ENCODE peak calls at places on chromosomes 6 and 20, in ten cellular contexts. F is endothelial cell of umbilical vein, I is fibroblast of lung, O is Karpas-422, M is astrocyte, Y is IMR-90, Q is SK-N-SH, G is mesenchymal stem cell, B is neuronal stem cell, N is GM23248. P is an unnamed sample. For H3K27me3, the result is how much of the 10 kb centered on the place peaks cover.

GRCh38 chr6:12163149-12163548 is 127.0 kb upstream of the EDN1 start:
- DNase-seq in Q (no peak), F (no peak), N (no peak), G (no peak), Y (no peak), M (no peak), I (no peak), B (no peak), O (no peak), P (no peak)

GRCh38 chr20:63167026-63167917 is 48.7 kb downstream of the YTHDF1 start:
- DNase-seq in G (no peak), Q (peak), F (no peak), N (peak), Y (no peak), O (no peak), M (no peak), B (no peak), I (no peak), P (no peak)

GRCh38 chr20:31693987-31694661 is 28.5 kb downstream of the BCL2L1 start:
- DNase-seq in I (no peak), O (no peak), Q (no peak), B (no peak), M (no peak), Y (no peak), G (no peak), N (no peak), F (no peak), P (no peak)

GRCh38 chr6:44012078-44012493 is 115.2 kb downstream of the MRPL14 start:
- DNase-seq in O (no peak), N (peak), G (peak), F (peak), I (peak), Y (peak), B (no peak), M (peak), Q (no peak), P (peak)

GRCh38 chr20:25318471-25319240 is 70.8 kb downstream of the PYGB start:
- DNase-seq in B (no peak), Y (no peak), Q (no peak), O (peak), F (no peak), M (no peak), G (no peak), I (no peak), N (no peak), P (no peak)

GRCh38 chr6:168823397-168824020 is 382.5 kb downstream of the SMOC2 start:
- DNase-seq in O (no peak), N (no peak), M (no peak), Y (no peak), B (peak), G (peak), Q (no peak), F (no peak), I (peak), P (no peak)

GRCh38 chr20:17678295-17678694 is 3.7 kb downstream of the RRBP1 start:
- DNase-seq in Y (no peak), N (no peak), M (no peak), G (peak), O (no peak), B (no peak), Q (no peak), F (no peak), I (no peak), P (no peak)

GRCh38 chr6:140059947-140060346 is 685.5 kb upstream of the CITED2 start:
- DNase-seq in N (peak), Q (no peak), I (peak), G (no peak), F (no peak), M (no peak), O (no peak), Y (peak), B (no peak), P (no peak)

GRCh38 chr6:99467509-99468106 is 42.5 kb upstream of the PNISR start:
- DNase-seq in I (peak), O (peak), Q (peak), B (peak), G (peak), M (peak), Y (peak), N (peak), F (peak), P (no peak)

GRCh38 chr6:136684483-136684882 is 107.8 kb downstream of the MAP3K5 start:
- DNase-seq in B (no peak), N (peak), I (no peak), O (no peak), F (no peak), M (no peak), Y (no peak), Q (no peak), G (no peak), P (no peak)

GRCh38 chr20:5127859-5128409 is 1.1 kb downstream of the CDS2 start:
- DNase-seq in O (no peak), F (no peak), N (peak), M (no peak), G (peak), Y (no peak), Q (peak), I (no peak), B (no peak), P (no peak)

GRCh38 chr6:90097357-90097756 is 199.3 kb downstream of the BACH2 start:
- DNase-seq in Q (no peak), F (no peak), I (peak), N (no peak), Y (no peak), O (no peak), M (peak), B (no peak), G (no peak), P (no peak)

GRCh38 chr6:112956696-112957525 is 609.8 kb downstream of the RFPL4B start:
- DNase-seq in M (peak), Y (peak), F (peak), Q (peak), I (peak), N (peak), O (no peak), B (no peak), G (peak), P (peak)

GRCh38 chr20:33062750-33063149 is 9.0 kb downstream of the BPIFB3 start:
- DNase-seq in Q (no peak), F (no peak), N (no peak), I (no peak), B (no peak), M (no peak), G (no peak), Y (no peak), O (no peak), P (no peak)

GRCh38 chr6:3209114-3210023 is 18.1 kb downstream of the TUBB2B start:
- DNase-seq in B (no peak), F (no peak), G (peak), M (peak), N (peak), I (peak), O (peak), Y (peak), Q (peak), P (peak)

GRCh38 chr6:4516206-4516605 is 260.0 kb upstream of the CDYL start:
- DNase-seq in Q (no peak), F (no peak), M (no peak), G (no peak), N (no peak), Y (no peak), I (no peak), B (no peak), O (no peak), P (no peak)

GRCh38 chr6:13794184-13794583 is 20.2 kb downstream of the MCUR1 start:
- DNase-seq in N (peak), Q (no peak), O (no peak), F (peak), G (peak), Y (peak), B (no peak), I (peak), M (peak), P (peak)

GRCh38 chr6:73064261-73064660 is 161.0 kb downstream of the KHDC1L start:
- DNase-seq in F (no peak), M (no peak), B (no peak), I (no peak), N (peak), G (no peak), O (no peak), Y (no peak), Q (no peak), P (no peak)

GRCh38 chr20:2304180-2304579 is 8.4 kb downstream of the TGM3 start:
- DNase-seq in Y (no peak), O (no peak), Q (no peak), I (no peak), M (no peak), N (no peak), F (no peak), G (no peak), B (no peak), P (no peak)

GRCh38 chr6:133895573-133896343 is 6.8 kb downstream of the TCF21 start:
- DNase-seq in G (peak), I (peak), M (no peak), Q (no peak), O (no peak), N (peak), B (peak), F (no peak), Y (no peak), P (no peak)

GRCh38 chr6:36594816-36595167 is 630 bp downstream of the SRSF3 start:
- DNase-seq in M (no peak), I (no peak), Y (no peak), N (peak), B (no peak), Q (no peak), O (no peak), F (no peak), G (no peak), P (no peak)

GRCh38 chr6:5468586-5468985 is 207.3 kb downstream of the FARS2 start:
- DNase-seq in I (peak), F (no peak), Y (no peak), Q (no peak), B (no peak), G (peak), M (no peak), O (no peak), N (peak), P (no peak)

GRCh38 chr6:16725145-16725864 is 36.0 kb downstream of the ATXN1 start:
- DNase-seq in I (peak), G (peak), B (no peak), M (peak), Q (no peak), O (no peak), N (peak), F (peak), Y (peak), P (peak)
- H2AFZ ChIP-seq in I (no peak), G (no peak), B (peak), M (no peak), Q (no peak), O (no peak), N (peak), F (peak), Y (no peak), P (no peak)

DNA sequence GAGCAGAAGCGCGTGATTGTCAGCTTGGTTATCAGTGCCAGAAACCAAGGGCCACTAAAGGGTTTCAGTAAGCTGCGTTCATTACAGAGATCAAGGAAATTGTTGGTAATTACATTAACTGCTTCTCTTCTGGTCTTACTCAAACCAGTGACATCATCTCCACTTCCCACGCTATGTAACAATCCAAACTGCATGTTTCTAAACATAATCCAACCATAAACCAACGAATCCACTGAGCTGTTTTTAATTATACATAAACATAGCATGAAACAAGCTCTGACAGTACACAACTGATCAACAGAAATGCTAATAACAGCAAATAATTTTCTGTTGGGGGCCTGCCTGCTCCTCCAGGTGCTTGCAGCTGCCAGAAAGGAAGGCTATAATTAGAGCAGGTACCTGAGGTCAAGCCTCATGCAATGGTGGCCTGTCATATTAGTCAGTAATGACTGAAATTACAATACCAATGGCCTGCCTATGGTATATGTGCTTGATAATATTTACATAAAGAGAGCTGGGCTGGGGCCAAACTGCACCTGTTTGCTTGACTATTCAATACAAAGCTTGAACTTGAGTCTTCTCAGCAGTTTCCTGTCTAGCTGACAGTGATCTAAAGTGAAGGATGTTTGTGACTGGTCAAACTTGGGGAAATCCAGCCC is 40.1 kb downstream of the ILRUN start:
- DNase-seq in M (peak), N (peak), O (peak), Y (peak), B (no peak), I (peak), G (peak), F (peak), Q (peak), P (peak)
- H3K9ac ChIP-seq in M (peak), N (peak), O (peak), Y (peak), B (no peak), I (peak), G (peak), F (peak), Q (peak), P (peak)

GRCh38 chr6:39004801-39005200 is 43.8 kb upstream of the GLP1R start:
- DNase-seq in G (no peak), F (no peak), O (no peak), Q (no peak), N (no peak), I (no peak), Y (no peak), M (no peak), B (no peak), P (peak)

GRCh38 chr6:39008737-39009136 is 39.8 kb upstream of the GLP1R start:
- DNase-seq in Q (no peak), Y (no peak), B (no peak), F (no peak), N (no peak), M (no peak), I (no peak), G (no peak), O (no peak), P (no peak)

GRCh38 chr6:39005774-39006173 is 42.8 kb upstream of the GLP1R start:
- DNase-seq in O (peak), G (no peak), N (no peak), Q (no peak), F (no peak), B (no peak), Y (no peak), I (no peak), M (no peak), P (no peak)

GRCh38 chr6:39009476-39009875 is 39.1 kb upstream of the GLP1R start:
- DNase-seq in Q (no peak), Y (no peak), B (no peak), I (no peak), N (no peak), F (no peak), M (no peak), G (no peak), O (no peak), P (no peak)

DNA sequence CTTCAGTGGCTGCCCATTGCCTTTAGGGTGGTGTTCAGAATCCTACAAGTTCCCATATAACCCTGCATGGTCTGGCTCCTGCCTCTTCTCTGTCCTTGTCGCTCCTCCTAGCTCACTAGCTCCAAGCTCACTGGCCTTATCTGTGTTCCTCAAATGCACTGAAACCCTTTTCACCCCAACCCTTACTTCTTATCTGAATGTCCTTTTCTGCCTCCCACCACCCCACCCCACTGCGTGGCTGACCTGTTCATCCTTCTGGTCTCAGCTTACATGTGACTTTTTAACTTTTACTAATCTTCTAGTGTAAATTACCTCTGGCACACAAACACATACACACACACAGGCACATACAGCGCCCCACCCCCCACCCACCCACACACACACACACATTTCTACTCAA is 41.0 kb upstream of the GLP1R start:
- DNase-seq in B (no peak), Y (no peak), O (no peak), G (no peak), Q (no peak), I (no peak), N (no peak), F (no peak), M (no peak), P (no peak)
- H3K27me3 ChIP-seq in B (under half), Y (under half), O (under half), G (under half), Q (under half), I (under half), N (under half), F (under half), M (under half), P (under half)

GRCh38 chr6:33453361-33454008 is 891 bp upstream of the ZBTB9 start:
- DNase-seq in I (peak), Y (no peak), O (peak), M (peak), F (no peak), B (no peak), G (no peak), N (peak), Q (peak), P (peak)
- H2AFZ ChIP-seq in I (no peak), Y (peak), O (no peak), M (peak), F (no peak), B (no peak), G (no peak), N (peak), Q (peak), P (peak)

GRCh38 chr6:55632953-55633352 is 54.0 kb upstream of the HMGCLL1 start:
- DNase-seq in G (no peak), M (peak), I (peak), F (no peak), O (no peak), Q (no peak), N (no peak), Y (peak), B (no peak), P (peak)

GRCh38 chr6:55642366-55642765 is 63.4 kb upstream of the HMGCLL1 start:
- DNase-seq in B (no peak), M (no peak), G (no peak), Y (no peak), F (no peak), N (no peak), Q (no peak), I (no peak), O (no peak), P (no peak)

GRCh38 chr6:55636406-55637102 is 57.6 kb upstream of the HMGCLL1 start:
- DNase-seq in B (no peak), F (no peak), Q (no peak), O (no peak), Y (peak), I (peak), G (peak), N (peak), M (peak), P (peak)
- H3K9ac ChIP-seq in B (no peak), F (no peak), Q (no peak), O (no peak), Y (no peak), I (no peak), G (no peak), N (no peak), M (no peak), P (no peak)